ENCODE peak calls at places on chromosomes 13 and 19, in five cellular contexts. X, V, L, B and N are unnamed samples.

GRCh38 chr19:4678881-4679379 is 8.8 kb upstream of the MYDGF start:
- DNase-seq in B (no peak), L (no peak), V (peak), X (peak), N (no peak)

GRCh38 chr19:14479985-14480694 is 5.0 kb upstream of the PTGER1 start:
- DNase-seq in X (no peak), B (no peak), L (peak), V (no peak), N (no peak)

GRCh38 chr13:97068146-97068545 is 73.9 kb upstream of the OXGR1 start:
- DNase-seq in L (no peak), V (no peak), B (no peak), X (no peak), N (no peak)

GRCh38 chr13:42477588-42478190 is 96.3 kb upstream of the TNFSF11 start:
- DNase-seq in B (no peak), V (no peak), L (peak), X (no peak), N (no peak)

GRCh38 chr19:42197375-42197817 is 20.1 kb downstream of the DEDD2 start:
- DNase-seq in V (no peak), L (no peak), X (no peak), B (no peak), N (no peak)

GRCh38 chr19:7482584-7483439 is 6.0 kb downstream of the PEX11G start:
- DNase-seq in X (peak), V (no peak), B (no peak), L (no peak), N (no peak)

GRCh38 chr19:13986348-13986904 is 19.7 kb downstream of the RFX1 start:
- DNase-seq in B (peak), L (peak), X (no peak), V (peak), N (no peak)

GRCh38 chr19:1081301-1082164 is 13.6 kb downstream of the POLR2E start:
- DNase-seq in V (no peak), L (peak), X (peak), B (no peak), N (no peak)

GRCh38 chr19:12865746-12866415 is 15.4 kb downstream of the DNASE2 start:
- DNase-seq in X (no peak), V (no peak), L (no peak), B (no peak), N (no peak)

GRCh38 chr13:69213331-69213850 is 894.2 kb upstream of the ATXN8OS start:
- DNase-seq in L (no peak), X (no peak), V (no peak), B (no peak), N (no peak)

GRCh38 chr19:47389150-47389556 is 30.2 kb downstream of the MEIS3 start:
- DNase-seq in B (no peak), V (no peak), L (no peak), X (no peak), N (no peak)

GRCh38 chr19:46303702-46304397 is 7.0 kb downstream of the HIF3A start:
- DNase-seq in V (peak), L (peak), B (peak), X (peak), N (no peak)

GRCh38 chr13:41054212-41054877 is 7.0 kb upstream of the WBP4 start:
- DNase-seq in V (peak), X (no peak), B (no peak), L (no peak), N (no peak)

GRCh38 chr19:10339380-10339960 is at the start of gene ICAM3:
- DNase-seq in X (no peak), B (no peak), L (no peak), V (no peak), N (no peak)

GRCh38 chr19:13742756-13743155 is 21.6 kb upstream of the MRI1 start:
- DNase-seq in L (no peak), V (no peak), X (no peak), B (no peak), N (no peak)

GRCh38 chr19:29404951-29405727 is 120.7 kb upstream of the VSTM2B start:
- DNase-seq in B (peak), V (peak), X (peak), L (no peak), N (no peak)

GRCh38 chr13:44220948-44221347 is 152.7 kb upstream of the SERP2 start:
- DNase-seq in V (no peak), X (no peak), L (no peak), B (no peak), N (no peak)

GRCh38 chr13:75901509-75901908 is 265.4 kb downstream of the LMO7 start:
- DNase-seq in L (no peak), B (no peak), V (no peak), X (no peak), N (no peak)

GRCh38 chr13:50598338-50598737 is 245.2 kb downstream of the DLEU7 start:
- DNase-seq in B (no peak), V (no peak), X (no peak), L (no peak), N (no peak)

GRCh38 chr13:33076451-33076992 is 60.3 kb downstream of the KL start:
- DNase-seq in X (no peak), L (no peak), V (no peak), B (no peak), N (no peak)

GRCh38 chr13:25489238-25489637 is 117.5 kb downstream of the ATP8A2 start:
- DNase-seq in L (no peak), B (no peak), X (no peak), V (no peak), N (no peak)

GRCh38 chr13:34217343-34218094 is 399.6 kb downstream of the RFC3 start:
- DNase-seq in V (no peak), B (no peak), L (no peak), X (no peak), N (no peak)

GRCh38 chr19:2111886-2112285 is 15.2 kb downstream of the IZUMO4 start:
- DNase-seq in L (no peak), B (no peak), X (no peak), V (no peak), N (no peak)

GRCh38 chr19:2109278-2109864 is 12.7 kb downstream of the IZUMO4 start:
- DNase-seq in V (no peak), B (no peak), L (no peak), X (no peak), N (no peak)

GRCh38 chr19:2111425-2111824 is 14.7 kb downstream of the IZUMO4 start:
- DNase-seq in V (no peak), X (no peak), L (no peak), B (no peak), N (no peak)

GRCh38 chr19:2110822-2111221 is 14.1 kb downstream of the IZUMO4 start:
- DNase-seq in V (no peak), B (no peak), X (no peak), L (no peak), N (no peak)

GRCh38 chr19:2108251-2109016 is 11.7 kb downstream of the IZUMO4 start:
- DNase-seq in X (no peak), B (no peak), L (no peak), V (no peak), N (no peak)
- TF ChIP-seq POLR2A in X (no peak), B (no peak), L (no peak), V (no peak), N (no peak)

DNA sequence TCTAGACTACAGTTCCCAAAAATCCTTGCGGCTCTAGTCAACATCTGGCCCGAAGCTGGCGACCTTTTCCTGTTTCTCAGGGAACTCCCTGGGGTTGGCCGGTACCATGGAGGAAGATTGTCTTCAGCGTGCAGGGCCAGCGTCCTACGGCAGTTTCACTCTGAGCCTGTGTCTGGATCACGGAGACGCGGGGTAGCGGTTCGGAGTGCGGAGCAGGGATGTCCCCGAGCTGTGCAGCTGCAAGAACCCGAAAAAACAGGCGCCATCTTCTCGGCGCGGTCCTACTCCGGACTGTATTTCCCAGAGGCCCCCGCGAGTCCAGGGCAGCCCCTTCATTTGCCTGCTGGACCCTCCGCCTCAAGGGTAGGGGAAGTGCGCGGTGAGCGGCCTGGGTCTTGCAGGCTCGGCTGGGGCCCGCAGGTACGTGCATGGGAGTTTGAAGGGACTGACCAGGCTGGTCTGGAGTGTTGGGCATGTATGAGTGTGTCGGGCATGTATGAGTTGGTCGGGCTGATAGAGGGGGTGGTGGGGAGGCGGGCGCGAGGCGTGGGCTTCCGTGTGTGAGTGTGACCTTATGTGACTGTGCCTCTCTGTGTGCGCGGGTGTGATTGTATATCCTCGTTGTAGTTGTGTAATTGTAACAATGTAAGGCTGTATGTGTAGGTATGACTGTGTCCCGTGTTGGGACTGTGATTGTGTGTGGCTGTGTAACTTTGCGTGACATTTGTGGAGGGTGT is at the start of gene ZNF383:
- DNase-seq in X (peak), B (peak), L (peak), V (peak), N (peak)
- TF ChIP-seq POLR2A in X (peak), B (peak), L (peak), V (peak), N (peak)

GRCh38 chr13:80551650-80552497 is 210.9 kb upstream of the SPRY2 start:
- DNase-seq in L (no peak), B (no peak), X (no peak), V (no peak), N (no peak)
- TF ChIP-seq POLR2A in L (no peak), B (no peak), X (no peak), V (no peak), N (no peak)

GRCh38 chr13:78657699-78658629 is 991 bp downstream of the OBI1 start:
- DNase-seq in V (no peak), L (no peak), B (no peak), X (no peak), N (no peak)

GRCh38 chr13:78660130-78660857 is 1.3 kb upstream of the OBI1 start:
- DNase-seq in B (no peak), X (peak), L (peak), V (no peak), N (no peak)

GRCh38 chr13:78659450-78660110 is 625 bp upstream of the OBI1 start:
- DNase-seq in X (no peak), V (no peak), L (no peak), B (no peak), N (no peak)

GRCh38 chr13:78655906-78656305 is 3.0 kb downstream of the OBI1 start:
- DNase-seq in B (no peak), V (no peak), X (no peak), L (no peak), N (no peak)

GRCh38 chr13:78658630-78659449 is at the start of gene OBI1:
- DNase-seq in B (peak), V (peak), X (peak), L (peak), N (peak)
- TF ChIP-seq POLR2A in B (no peak), V (peak), X (no peak), L (no peak), N (peak)

DNA sequence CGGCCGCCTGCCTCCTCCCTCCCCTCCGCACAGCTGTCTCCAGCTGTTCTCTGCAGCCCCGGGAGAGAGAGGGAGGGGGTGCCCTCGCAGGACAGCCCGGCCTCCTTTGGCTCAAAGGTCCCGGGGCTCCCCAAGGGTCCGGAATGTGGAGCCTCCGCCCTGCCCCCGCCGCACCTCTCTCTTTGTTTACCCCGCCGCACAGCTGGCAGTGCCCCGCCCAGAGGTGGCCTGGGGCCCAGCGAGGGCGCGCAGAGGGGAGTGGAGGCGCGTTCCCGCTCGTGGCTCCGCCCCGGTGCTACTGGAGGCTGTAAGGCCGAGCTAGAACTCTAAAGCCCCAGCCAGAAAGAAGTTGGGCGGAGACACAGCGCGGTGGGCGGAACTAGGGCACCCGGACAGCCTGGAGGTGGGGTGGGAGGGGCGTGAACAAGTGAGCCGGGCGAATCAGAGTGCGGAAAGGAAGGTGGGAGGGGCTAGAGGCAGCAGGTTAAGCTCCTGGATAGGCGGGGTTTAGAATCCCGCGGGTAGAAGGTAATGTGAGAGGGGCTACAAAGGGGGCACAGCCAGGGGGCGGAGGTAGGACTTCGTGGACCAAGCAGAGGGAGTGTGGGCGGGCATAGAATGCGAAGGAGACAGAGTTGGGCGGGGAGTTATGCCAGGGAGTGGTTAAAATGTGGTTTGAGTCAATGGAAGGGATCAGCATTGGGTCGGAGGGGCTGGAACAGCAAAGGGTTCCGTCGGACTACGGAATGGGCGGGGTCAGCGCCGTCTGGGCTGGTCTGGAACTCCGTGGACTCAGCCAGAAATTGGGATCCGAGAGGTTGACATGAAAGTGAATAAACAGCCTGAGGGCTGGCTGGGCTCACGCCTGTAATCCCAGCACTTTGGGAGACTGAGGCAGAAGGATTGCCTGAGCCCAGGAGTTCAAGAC is 2.8 kb downstream of the LTBP4 start:
- DNase-seq in B (peak), L (peak), V (peak), X (peak), N (peak)
- TF ChIP-seq POLR2A in B (no peak), L (no peak), V (peak), X (no peak), N (no peak)